ENCODE peak calls at places on chromosomes 2 and 18, in six cellular contexts. N is WTC11, E is HCT116, G is H1, Q is HepG2, U is GM12878. S is an unnamed sample.
A peak's percentile ranks its signal among the peaks of the same experiment; 100 is the strongest.

GRCh38 chr2:44680424-44680971 is 261.0 kb upstream of the SIX3 start:
- DNase-seq in N (no peak), E (no peak), G (no peak), Q (no peak), U (no peak), S (no peak)

GRCh38 chr2:120867290-120868231 is 131.9 kb downstream of the GLI2 start:
- DNase-seq in N (peak; percentile 55), E (no peak), G (no peak), Q (no peak), U (no peak), S (peak; percentile 25)

GRCh38 chr2:50746526-50746925 is 285.4 kb downstream of the NRXN1 start:
- DNase-seq in N (peak; percentile 65), E (peak; percentile 28), G (no peak), Q (peak; percentile 22), U (no peak), S (peak; percentile 13)

GRCh38 chr2:102480796-102481195 is 7.8 kb downstream of the SLC9A4 start:
- DNase-seq in N (no peak), E (no peak), G (no peak), Q (no peak), U (no peak), S (no peak)

GRCh38 chr2:1743396-1744150 is 742 bp downstream of the PXDN start:
- DNase-seq in N (peak; percentile 70), E (no peak), G (no peak), Q (no peak), U (no peak), S (no peak)

GRCh38 chr2:126908721-126909177 is 10.1 kb downstream of the TEX51 start:
- DNase-seq in N (no peak), E (no peak), G (no peak), Q (no peak), U (no peak), S (no peak)

GRCh38 chr2:239946570-239947311 is 78.4 kb downstream of the NDUFA10 start:
- DNase-seq in N (no peak), E (no peak), G (no peak), Q (no peak), U (no peak), S (no peak)

GRCh38 chr2:198371902-198372611 is 567.7 kb downstream of the PLCL1 start:
- DNase-seq in N (no peak), E (no peak), G (no peak), Q (no peak), U (peak; percentile 67), S (no peak)

GRCh38 chr2:71934320-71934593 is 213.4 kb downstream of the CYP26B1 start:
- DNase-seq in N (no peak), E (no peak), G (no peak), Q (no peak), U (no peak), S (no peak)

GRCh38 chr2:204051476-204051875 is 114.9 kb downstream of the ICOS start:
- DNase-seq in N (peak; percentile 18), E (peak; percentile 15), G (no peak), Q (no peak), U (no peak), S (peak; percentile 12)

GRCh38 chr18:79951545-79952456 is at the start of gene SLC66A2:
- DNase-seq in N (peak; percentile 92), E (peak; percentile 50), G (no peak), Q (peak; percentile 57), U (no peak), S (peak; percentile 92)

GRCh38 chr2:15177103-15177502 is 384.0 kb downstream of the NBAS start:
- DNase-seq in N (no peak), E (peak; percentile 83), G (no peak), Q (no peak), U (peak; percentile 91), S (no peak)

GRCh38 chr2:42923632-42924425 is 131.4 kb upstream of the HAAO start:
- DNase-seq in N (no peak), E (no peak), G (no peak), Q (no peak), U (no peak), S (no peak)

GRCh38 chr2:106965611-106966010 is 79.6 kb upstream of the ST6GAL2 start:
- DNase-seq in N (no peak), E (no peak), G (no peak), Q (no peak), U (no peak), S (no peak)

GRCh38 chr2:238949710-238950345 is 101.9 kb downstream of the TWIST2 start:
- DNase-seq in N (no peak), E (no peak), G (no peak), Q (no peak), U (no peak), S (no peak)

GRCh38 chr18:57649536-57650495 is 28.2 kb upstream of the NARS1 start:
- DNase-seq in N (no peak), E (no peak), G (no peak), Q (no peak), U (peak; percentile 49), S (no peak)

GRCh38 chr2:169258045-169258601 is 104.2 kb downstream of the LRP2 start:
- DNase-seq in N (no peak), E (no peak), G (no peak), Q (no peak), U (no peak), S (no peak)

GRCh38 chr2:59733970-59734369 is 819.5 kb downstream of the BCL11A start:
- DNase-seq in N (no peak), E (no peak), G (no peak), Q (no peak), U (no peak), S (no peak)

GRCh38 chr2:57868619-57869139 is 177.9 kb upstream of the VRK2 start:
- DNase-seq in N (no peak), E (no peak), G (no peak), Q (no peak), U (no peak), S (no peak)

GRCh38 chr2:57867730-57868129 is 178.9 kb upstream of the VRK2 start:
- DNase-seq in N (no peak), E (no peak), G (no peak), Q (no peak), U (no peak), S (no peak)

GRCh38 chr2:57864926-57865325 is 181.7 kb upstream of the VRK2 start:
- DNase-seq in N (no peak), E (no peak), G (no peak), Q (no peak), U (no peak), S (no peak)

DNA sequence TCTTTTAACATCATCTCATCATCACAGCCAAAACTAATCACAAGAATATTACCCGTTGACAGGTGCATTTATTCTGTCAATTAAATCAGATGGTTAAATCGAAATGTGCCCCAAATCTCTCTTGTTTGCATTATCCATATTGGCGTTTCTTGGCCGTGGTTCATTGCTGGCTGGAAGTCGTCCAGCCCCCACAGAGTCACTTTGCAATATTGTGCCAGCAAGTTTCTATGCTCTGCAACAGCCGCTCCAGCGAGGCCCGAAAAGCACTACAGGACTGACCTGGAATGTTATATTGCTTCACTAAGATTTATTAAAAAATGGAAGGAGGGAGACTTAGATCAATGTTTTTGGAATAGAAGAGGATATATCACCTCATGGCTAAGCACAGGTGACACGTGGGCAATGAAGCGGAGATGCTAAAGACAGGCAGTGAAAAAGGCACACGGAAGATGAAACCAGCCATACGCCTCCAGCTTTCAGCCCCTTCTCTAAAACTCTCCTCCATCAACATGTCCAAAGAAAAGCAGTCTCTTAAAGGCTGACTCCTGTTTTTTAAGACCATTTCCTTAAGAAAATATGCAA is 176.8 kb upstream of the VRK2 start:
- DNase-seq in N (no peak), E (no peak), G (no peak), Q (no peak), U (no peak), S (no peak)
- TF ChIP-seq MAX in N (no peak), E (no peak), G (no peak), Q (no peak), U (no peak), S (no peak)

GRCh38 chr2:64819774-64820688 is 166.3 kb upstream of the SERTAD2 start:
- DNase-seq in N (no peak), E (no peak), G (no peak), Q (no peak), U (peak; percentile 78), S (no peak)

GRCh38 chr2:64820901-64821300 is 167.2 kb upstream of the SERTAD2 start:
- DNase-seq in N (no peak), E (no peak), G (no peak), Q (no peak), U (no peak), S (peak; percentile 64)

GRCh38 chr2:64818650-64819032 is 164.9 kb upstream of the SERTAD2 start:
- DNase-seq in N (no peak), E (no peak), G (no peak), Q (no peak), U (no peak), S (no peak)

GRCh38 chr2:64817453-64817852 is 163.7 kb upstream of the SERTAD2 start:
- DNase-seq in N (no peak), E (no peak), G (no peak), Q (no peak), U (no peak), S (no peak)

DNA sequence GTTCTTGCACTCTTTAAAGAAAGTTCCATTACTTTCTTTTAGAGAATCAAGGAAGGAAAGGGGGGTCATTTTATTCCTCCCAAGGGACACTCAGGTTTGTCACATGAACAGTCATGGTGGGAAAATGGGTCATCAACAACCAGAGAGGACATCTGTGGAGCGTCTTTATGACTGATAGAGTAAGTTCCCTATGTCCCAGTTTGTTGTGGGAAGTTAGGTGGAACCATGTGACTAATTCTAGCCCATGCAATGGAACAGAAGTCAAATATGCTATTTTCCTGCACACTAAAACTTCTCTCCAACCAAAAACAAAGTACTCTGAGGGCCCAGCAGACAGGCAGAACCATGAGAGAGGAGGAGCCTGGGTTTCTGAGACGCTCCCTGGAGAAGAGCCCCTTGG is 165.7 kb upstream of the SERTAD2 start:
- DNase-seq in N (no peak), E (no peak), G (no peak), Q (no peak), U (no peak), S (no peak)
- TF ChIP-seq ATF3 in N (no peak), E (no peak), G (no peak), Q (no peak), U (no peak), S (no peak)

DNA sequence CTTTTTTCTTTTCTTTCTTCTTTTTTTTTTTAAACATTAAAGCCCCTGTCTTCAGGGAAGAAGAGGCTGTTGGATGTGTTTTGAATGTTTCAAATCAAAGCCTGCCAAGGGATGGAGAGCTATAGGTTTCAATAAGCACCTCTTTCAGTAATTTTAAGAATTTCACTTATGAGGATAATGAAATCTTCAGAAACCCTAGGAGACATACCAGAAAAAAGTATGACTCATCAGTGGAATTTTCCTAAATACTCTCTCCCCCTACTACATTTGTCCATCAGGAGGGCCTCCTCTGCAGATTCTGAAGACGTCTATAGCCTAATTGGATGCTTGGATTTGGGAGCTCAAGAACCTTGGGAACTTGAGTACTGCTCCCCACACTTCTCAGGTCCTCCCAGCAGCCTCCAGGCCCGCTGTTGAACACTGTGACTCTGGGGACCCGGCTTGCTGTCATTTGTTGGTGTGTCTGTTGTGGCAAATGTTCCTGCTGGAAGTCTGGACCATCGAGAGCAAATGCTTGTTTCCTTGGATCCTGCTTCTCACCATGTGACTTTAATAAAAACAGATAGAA is 374.3 kb downstream of the SLC4A3 start:
- DNase-seq in N (no peak), E (no peak), G (no peak), Q (no peak), U (no peak), S (no peak)
- TF ChIP-seq MAX in N (no peak), E (no peak), G (no peak), Q (no peak), U (no peak), S (no peak)

DNA sequence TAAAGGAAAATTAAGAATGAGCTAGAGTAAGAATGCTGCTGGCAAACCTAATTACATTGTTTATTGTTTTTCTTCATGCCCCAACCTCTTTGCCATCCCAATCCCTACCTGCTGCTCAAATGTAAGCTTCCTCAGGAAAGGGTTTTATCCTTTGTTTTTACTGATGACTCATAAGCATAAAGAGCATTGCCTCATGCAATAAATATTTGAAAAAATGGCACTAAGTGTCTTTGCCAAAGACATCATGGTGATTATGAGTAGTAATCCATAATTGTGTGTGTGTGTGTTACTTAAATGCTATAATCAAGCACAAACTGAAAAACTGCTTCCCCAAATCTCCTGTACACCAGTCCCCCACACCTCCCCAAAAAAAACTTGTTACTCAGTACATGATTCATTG is 53.4 kb downstream of the DNER start:
- DNase-seq in N (no peak), E (peak; percentile 10), G (no peak), Q (no peak), U (no peak), S (no peak)
- TF ChIP-seq ATF3 in N (no peak), E (peak; percentile 20), G (no peak), Q (no peak), U (no peak), S (no peak)